ENCODE peak calls at places on chromosomes 12 and 14, in eight cellular contexts. D, W, K, P, O, X, J and G are unnamed samples.

GRCh38 chr14:91305650-91306431 is 61.3 kb upstream of the GPR68 start:
- DNase-seq in X (no peak), O (no peak), W (no peak), K (no peak), J (no peak), D (no peak), P (no peak), G (no peak)

GRCh38 chr14:90968025-90968424 is 92.4 kb downstream of the RPS6KA5 start:
- DNase-seq in K (no peak), P (peak), X (no peak), J (no peak), W (no peak), O (no peak), D (no peak), G (no peak)

GRCh38 chr14:75439989-75440388 is 12.2 kb downstream of the JDP2 start:
- DNase-seq in W (no peak), J (no peak), X (no peak), P (no peak), K (no peak), D (no peak), O (no peak), G (no peak)

GRCh38 chr14:61898568-61898967 is 136.3 kb downstream of the SNAPC1 start:
- DNase-seq in O (no peak), W (no peak), J (no peak), X (no peak), P (no peak), K (no peak), D (no peak), G (no peak)

GRCh38 chr12:117047810-117048584 is 51.2 kb downstream of the TESC start:
- DNase-seq in W (no peak), D (no peak), O (peak), J (peak), K (no peak), P (peak), X (peak), G (no peak)

GRCh38 chr12:121794532-121795028 is 1.1 kb upstream of the RHOF start:
- DNase-seq in W (no peak), O (no peak), D (no peak), J (no peak), X (no peak), P (no peak), K (no peak), G (no peak)

GRCh38 chr12:103705927-103706326 is 118.9 kb downstream of the STAB2 start:
- DNase-seq in W (no peak), D (peak), X (no peak), K (no peak), O (no peak), J (no peak), P (no peak), G (no peak)

GRCh38 chr12:126338031-126338441 is 1272.8 kb downstream of the AACS start:
- DNase-seq in J (no peak), X (no peak), D (no peak), P (no peak), O (no peak), W (no peak), K (no peak), G (no peak)

GRCh38 chr12:29041621-29042020 is 107.5 kb upstream of the FAR2 start:
- DNase-seq in K (no peak), O (no peak), D (no peak), J (no peak), X (peak), W (peak), P (peak), G (peak)

GRCh38 chr14:66032800-66033199 is 453.4 kb upstream of the CCDC196 start:
- DNase-seq in X (no peak), J (no peak), O (no peak), D (no peak), P (no peak), K (no peak), W (no peak), G (no peak)
- H3K4me3 ChIP-seq in X (no peak), J (no peak), O (no peak), D (no peak), P (no peak), K (no peak), W (no peak), G (no peak)

GRCh38 chr12:50595667-50596066 is 90.9 kb downstream of the DIP2B start:
- DNase-seq in J (no peak), O (no peak), X (no peak), W (no peak), K (no peak), D (no peak), P (no peak), G (no peak)

GRCh38 chr12:50599366-50600095 is 94.7 kb downstream of the DIP2B start:
- DNase-seq in P (no peak), X (no peak), W (no peak), D (no peak), O (no peak), K (peak), J (no peak), G (no peak)

GRCh38 chr12:50600364-50600763 is 95.6 kb downstream of the DIP2B start:
- DNase-seq in W (no peak), J (no peak), D (no peak), P (no peak), O (no peak), K (no peak), X (no peak), G (no peak)

GRCh38 chr12:50598321-50598862 is 93.6 kb downstream of the DIP2B start:
- DNase-seq in O (no peak), D (no peak), J (no peak), P (peak), X (peak), K (no peak), W (no peak), G (no peak)

DNA sequence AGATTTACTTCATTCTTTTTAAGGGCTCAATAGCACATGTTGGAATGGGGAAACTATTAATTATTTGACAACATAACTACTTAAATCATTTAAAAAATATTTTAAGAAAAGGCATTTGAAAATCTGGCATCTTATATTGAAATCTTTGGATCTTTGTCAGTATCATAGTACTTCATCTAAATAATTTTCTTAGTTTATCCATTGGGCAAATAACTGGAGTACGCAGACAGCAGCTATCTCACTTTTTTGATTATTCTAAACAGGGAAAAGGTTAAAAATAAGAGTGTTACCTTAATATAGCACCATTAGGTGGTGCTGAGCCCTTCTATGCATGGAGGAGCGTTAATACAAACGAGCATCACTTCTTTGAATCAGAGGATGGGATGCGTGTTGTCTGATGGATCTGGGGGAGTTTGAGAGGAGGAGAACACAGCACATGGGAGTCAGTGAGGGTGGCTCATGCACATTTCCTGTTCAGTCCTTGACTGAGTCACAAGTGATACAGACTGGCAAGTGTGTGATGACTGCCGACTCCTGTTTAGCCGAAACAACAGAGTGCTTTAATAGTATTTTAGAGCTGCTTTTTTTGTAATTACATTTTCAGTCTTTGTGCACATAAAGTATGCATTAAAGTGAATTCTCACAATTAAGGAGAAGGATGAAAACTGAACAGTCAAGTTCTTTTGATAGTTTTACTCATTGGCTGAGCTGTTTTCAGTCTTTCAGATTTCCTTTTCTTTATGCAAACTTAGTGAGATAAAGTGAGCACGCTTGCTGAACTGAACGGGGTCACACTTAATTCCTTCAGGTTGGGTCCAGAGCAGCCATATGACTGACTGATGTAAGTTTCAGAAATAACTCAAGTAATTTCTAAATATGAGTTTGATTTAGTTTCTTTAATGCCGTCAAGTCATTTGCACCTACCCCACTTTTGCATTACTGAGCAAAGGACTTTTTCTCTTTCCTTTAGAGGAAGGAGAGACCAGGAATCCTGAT is 92.7 kb downstream of the DIP2B start:
- DNase-seq in W (no peak), D (no peak), K (no peak), X (peak), O (no peak), P (peak), J (no peak), G (no peak)
- TF ChIP-seq CTCF in W (peak), D (no peak), K (no peak), X (peak), O (no peak), P (peak), J (no peak), G (no peak)

DNA sequence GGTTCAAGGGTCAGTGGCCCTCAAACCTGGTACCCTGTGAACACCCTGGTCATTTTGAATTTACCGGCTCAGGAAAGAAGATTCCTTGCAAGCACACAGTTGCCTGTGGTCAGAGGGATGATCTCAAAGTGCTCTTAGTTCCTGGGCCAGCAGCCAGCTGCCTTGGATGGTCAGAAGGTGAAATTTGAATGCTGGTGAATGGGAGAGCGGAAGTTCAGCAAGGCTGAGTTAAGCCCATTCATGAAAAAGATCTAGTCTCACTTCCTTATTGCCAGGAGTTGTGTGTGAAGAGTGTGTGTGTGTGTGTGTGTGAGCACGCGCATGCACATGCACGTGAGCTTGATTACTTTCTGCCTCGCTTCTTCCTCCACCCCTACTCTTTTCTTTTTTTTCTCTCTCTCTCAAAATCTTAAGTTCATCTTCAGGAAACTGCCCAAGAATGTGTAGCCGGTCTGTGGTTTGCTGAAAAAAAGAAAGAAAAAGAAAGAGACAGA is 155.5 kb upstream of the CCND2 start:
- DNase-seq in D (no peak), O (no peak), K (peak), J (peak), X (peak), P (peak), W (no peak), G (no peak)
- H3K4me3 ChIP-seq in D (no peak), O (no peak), K (no peak), J (no peak), X (no peak), P (no peak), W (no peak), G (no peak)

GRCh38 chr14:68373847-68374582 is 418.9 kb downstream of the ZFP36L1 start:
- DNase-seq in O (no peak), P (no peak), J (no peak), X (no peak), D (no peak), K (no peak), W (no peak), G (no peak)
- TF ChIP-seq CTCF in O (no peak), P (no peak), J (no peak), X (no peak), D (no peak), K (no peak), W (no peak), G (no peak)

DNA sequence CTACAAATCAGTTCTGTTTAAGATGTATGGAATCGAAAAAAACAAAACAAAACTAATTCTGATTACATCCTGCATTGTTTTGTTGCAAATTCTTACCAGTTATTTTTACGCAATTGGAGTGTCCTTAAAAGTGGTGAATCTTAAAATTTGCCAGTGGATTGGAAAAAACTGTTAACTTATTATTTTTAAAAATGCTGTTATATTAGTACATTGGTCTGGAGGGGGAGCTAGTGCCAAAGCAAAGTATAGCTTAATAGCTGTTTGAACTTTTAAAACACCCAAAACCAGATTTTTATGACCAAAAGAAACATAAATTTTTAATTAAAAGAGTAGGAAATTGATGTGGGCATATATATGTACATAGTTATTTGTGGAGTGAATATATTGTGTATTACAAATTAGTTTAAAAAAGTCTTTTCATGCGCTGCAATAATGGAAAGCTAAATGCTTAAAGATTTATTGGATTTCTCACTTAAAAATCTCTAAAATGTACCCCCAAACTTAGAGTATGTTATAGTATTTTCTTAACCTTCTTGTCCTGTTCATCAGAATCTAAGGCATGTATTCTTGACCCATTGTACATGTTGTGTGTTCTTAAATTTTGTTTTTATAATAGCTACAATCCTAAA is 2.5 kb downstream of the FUT8 start:
- DNase-seq in P (peak), K (no peak), D (peak), J (no peak), O (no peak), X (peak), W (peak), G (no peak)
- H3K4me3 ChIP-seq in P (no peak), K (no peak), D (peak), J (no peak), O (no peak), X (no peak), W (no peak), G (no peak)

DNA sequence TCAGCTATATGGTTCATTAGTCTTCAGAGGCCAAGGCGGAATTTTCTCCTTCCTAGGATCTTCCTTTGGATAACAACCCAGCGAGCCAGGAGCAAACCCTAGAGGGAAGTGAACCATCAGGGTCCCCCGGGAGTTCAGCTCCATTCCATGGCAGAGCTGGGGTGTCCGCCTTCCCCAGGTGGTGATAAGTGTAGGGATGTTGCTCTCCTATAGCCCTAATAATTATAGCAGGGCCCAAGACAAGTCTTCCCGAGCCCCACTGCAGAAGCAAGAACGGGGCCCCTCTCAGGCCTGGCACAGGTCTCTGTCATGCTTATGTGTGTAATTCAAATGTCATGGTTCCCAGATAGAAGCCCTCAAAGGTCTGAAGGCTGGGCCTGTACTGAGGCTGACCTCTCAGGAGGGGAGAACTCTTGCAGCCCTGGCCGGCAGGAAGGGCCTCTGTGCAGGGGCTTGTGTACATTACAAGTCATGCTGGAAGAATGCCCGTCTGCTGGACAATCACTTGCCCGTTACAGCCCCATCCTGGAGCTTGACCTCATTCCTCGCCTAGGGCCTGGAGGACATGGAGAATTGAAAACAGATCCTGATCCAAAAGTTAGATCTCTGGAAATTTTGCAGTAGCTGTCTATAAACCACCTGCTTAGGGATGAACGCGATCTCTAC is 17.3 kb downstream of the LRTM2 start:
- DNase-seq in J (no peak), D (no peak), K (no peak), X (peak), W (no peak), O (peak), P (peak), G (no peak)
- TF ChIP-seq CTCF in J (no peak), D (no peak), K (no peak), X (no peak), W (no peak), O (no peak), P (no peak), G (no peak)

DNA sequence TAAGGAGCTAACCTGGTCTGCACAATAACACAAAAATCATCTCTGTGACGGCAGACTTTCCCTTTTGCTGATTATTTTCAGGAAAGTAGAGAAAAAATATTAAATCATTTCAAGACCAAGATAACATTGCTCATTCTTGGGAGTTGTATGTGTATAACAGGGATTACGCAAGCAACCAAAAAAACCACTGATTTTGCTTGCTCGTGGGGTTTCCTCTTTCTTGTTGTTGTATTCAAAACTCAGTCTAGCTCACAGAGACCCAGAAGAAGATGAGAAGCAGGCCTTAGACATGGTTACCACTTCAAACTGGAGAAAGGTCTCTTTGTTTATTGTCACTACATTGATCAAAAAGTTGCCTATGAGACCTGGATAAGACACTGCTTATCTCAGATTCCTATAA is 2.2 kb upstream of the GLIPR1 start:
- DNase-seq in O (no peak), D (no peak), W (no peak), K (no peak), X (peak), J (no peak), P (peak), G (no peak)
- H3K4me3 ChIP-seq in O (no peak), D (no peak), W (no peak), K (no peak), X (no peak), J (no peak), P (no peak), G (no peak)

GRCh38 chr12:66279127-66279712 is 23.1 kb upstream of the HELB start:
- DNase-seq in W (no peak), J (no peak), D (peak), K (no peak), O (no peak), X (peak), P (peak), G (no peak)
- TF ChIP-seq CTCF in W (peak), J (peak), D (peak), K (peak), O (peak), X (peak), P (peak), G (peak)

GRCh38 chr14:102849522-102850379 is 72.5 kb downstream of the TRAF3 start:
- DNase-seq in K (no peak), P (peak), D (no peak), O (no peak), X (peak), W (no peak), J (no peak), G (no peak)
- H3K4me3 ChIP-seq in K (peak), P (no peak), D (no peak), O (no peak), X (peak), W (no peak), J (no peak), G (no peak)

GRCh38 chr12:123942911-123943648 is 29.6 kb downstream of the CCDC92 start:
- DNase-seq in J (no peak), K (no peak), W (no peak), D (no peak), X (peak), O (no peak), P (peak), G (no peak)
- TF ChIP-seq CTCF in J (no peak), K (no peak), W (no peak), D (no peak), X (no peak), O (no peak), P (no peak), G (no peak)